ENCODE peak calls at places on chromosomes 3 and 15, in five cellular contexts. I, A, B, U and T are unnamed samples.
A peak's percentile ranks its signal among the peaks of the same experiment; 100 is the strongest.

GRCh38 chr15:70486451-70487379 is 276.6 kb downstream of the UACA start:
- DNase-seq in I (no peak), B (peak; percentile 69), U (no peak), A (peak; percentile 89), T (no peak)

GRCh38 chr15:70182858-70183695 is 85.4 kb upstream of the TLE3 start:
- DNase-seq in U (no peak), A (no peak), B (no peak), I (no peak), T (peak; percentile 52)

GRCh38 chr3:177396707-177397106 is 199.4 kb upstream of the TBL1XR1 start:
- DNase-seq in A (no peak), B (no peak), U (no peak), I (no peak), T (no peak)

GRCh38 chr3:78919021-78919755 is 848.6 kb downstream of the ROBO1 start:
- DNase-seq in B (peak; percentile 95), A (peak; percentile 98), I (no peak), U (no peak), T (no peak)

GRCh38 chr3:66021731-66022131 is 17.0 kb downstream of the MAGI1 start:
- DNase-seq in B (no peak), U (no peak), A (no peak), I (no peak), T (no peak)

GRCh38 chr3:11452988-11453847 is 181.0 kb downstream of the ATG7 start:
- DNase-seq in I (no peak), B (peak; percentile 84), A (peak; percentile 81), U (no peak), T (no peak)

GRCh38 chr15:85589873-85590272 is 204.9 kb downstream of the KLHL25 start:
- DNase-seq in U (no peak), I (no peak), B (peak; percentile 33), A (peak; percentile 79), T (no peak)

GRCh38 chr15:81411056-81411455 is 37.0 kb upstream of the TMC3 start:
- DNase-seq in U (no peak), I (no peak), A (no peak), B (no peak), T (peak; percentile 49)

GRCh38 chr3:123063034-123063433 is 3.8 kb upstream of the PDIA5 start:
- DNase-seq in U (no peak), B (no peak), I (no peak), A (no peak), T (no peak)

GRCh38 chr3:24352893-24353553 is 141.6 kb downstream of the THRB start:
- DNase-seq in U (no peak), A (no peak), I (no peak), B (no peak), T (no peak)

GRCh38 chr3:71393093-71393492 is 190.4 kb downstream of the FOXP1 start:
- DNase-seq in B (no peak), I (no peak), U (no peak), A (peak; percentile 23), T (no peak)

GRCh38 chr3:180680097-180680430 is 775 bp upstream of the CCDC39 start:
- DNase-seq in A (peak; percentile 18), B (no peak), I (no peak), U (no peak), T (peak; percentile 64)

GRCh38 chr3:126490619-126491018 is 14.9 kb upstream of the ZXDC start:
- DNase-seq in B (no peak), A (no peak), I (no peak), U (no peak), T (peak; percentile 58)

GRCh38 chr3:112778298-112779008 is 68.2 kb downstream of the CD200R1L start:
- DNase-seq in I (no peak), A (peak; percentile 90), U (no peak), B (peak; percentile 47), T (no peak)

GRCh38 chr3:30982676-30983075 is 88.2 kb upstream of the GADL1 start:
- DNase-seq in B (no peak), I (no peak), A (no peak), U (no peak), T (no peak)

GRCh38 chr3:159928692-159929091 is 59.9 kb upstream of the IL12A start:
- DNase-seq in A (peak; percentile 98), U (no peak), I (no peak), B (peak; percentile 96), T (no peak)

GRCh38 chr3:184380210-184380626 is 364 bp downstream of the CHRD start:
- DNase-seq in I (peak; percentile 79), A (no peak), U (no peak), B (peak; percentile 54), T (peak; percentile 71)

GRCh38 chr3:61876797-61877196 is 315.4 kb downstream of the PTPRG start:
- DNase-seq in A (peak; percentile 72), B (peak; percentile 14), I (no peak), U (no peak), T (no peak)

GRCh38 chr15:89494006-89494405 is 2.4 kb downstream of the RHCG start:
- DNase-seq in B (no peak), A (no peak), I (no peak), U (no peak), T (no peak)

GRCh38 chr3:51675201-51675611 is 4.2 kb downstream of the TEX264 start:
- DNase-seq in B (no peak), A (peak; percentile 60), U (no peak), I (no peak), T (no peak)

GRCh38 chr3:59277201-59277600 is 227.4 kb upstream of the CFAP20DC start:
- DNase-seq in A (no peak), B (no peak), U (no peak), I (no peak), T (no peak)

GRCh38 chr3:4401441-4401840 is 65.6 kb downstream of the SUMF1 start:
- DNase-seq in A (no peak), I (no peak), U (no peak), B (peak; percentile 67), T (no peak)

GRCh38 chr15:66780172-66780972 is 78.3 kb downstream of the SMAD6 start:
- DNase-seq in I (no peak), B (peak; percentile 84), A (peak; percentile 93), U (no peak), T (no peak)

GRCh38 chr3:126770096-126770495 is 66.1 kb downstream of the CHCHD6 start:
- DNase-seq in B (no peak), A (no peak), I (no peak), U (no peak), T (no peak)

GRCh38 chr3:72255736-72256559 is 471.0 kb upstream of the PROK2 start:
- DNase-seq in U (no peak), B (peak; percentile 40), I (no peak), A (no peak), T (no peak)

GRCh38 chr3:30873667-30874066 is 20.8 kb downstream of the GADL1 start:
- DNase-seq in I (no peak), U (no peak), B (no peak), A (peak; percentile 1), T (no peak)

GRCh38 chr3:58237238-58237939 is at the start of gene ABHD6:
- DNase-seq in A (peak; percentile 58), B (peak; percentile 79), I (peak; percentile 94), U (peak; percentile 84), T (peak; percentile 76)
- H4K91ac ChIP-seq in A (peak within 1 kb of the TSS; percentile 77), B (peak within 1 kb of the TSS; percentile 61), I (no peak within 1 kb of the TSS), U (no peak within 1 kb of the TSS), T (no peak within 1 kb of the TSS)

DNA sequence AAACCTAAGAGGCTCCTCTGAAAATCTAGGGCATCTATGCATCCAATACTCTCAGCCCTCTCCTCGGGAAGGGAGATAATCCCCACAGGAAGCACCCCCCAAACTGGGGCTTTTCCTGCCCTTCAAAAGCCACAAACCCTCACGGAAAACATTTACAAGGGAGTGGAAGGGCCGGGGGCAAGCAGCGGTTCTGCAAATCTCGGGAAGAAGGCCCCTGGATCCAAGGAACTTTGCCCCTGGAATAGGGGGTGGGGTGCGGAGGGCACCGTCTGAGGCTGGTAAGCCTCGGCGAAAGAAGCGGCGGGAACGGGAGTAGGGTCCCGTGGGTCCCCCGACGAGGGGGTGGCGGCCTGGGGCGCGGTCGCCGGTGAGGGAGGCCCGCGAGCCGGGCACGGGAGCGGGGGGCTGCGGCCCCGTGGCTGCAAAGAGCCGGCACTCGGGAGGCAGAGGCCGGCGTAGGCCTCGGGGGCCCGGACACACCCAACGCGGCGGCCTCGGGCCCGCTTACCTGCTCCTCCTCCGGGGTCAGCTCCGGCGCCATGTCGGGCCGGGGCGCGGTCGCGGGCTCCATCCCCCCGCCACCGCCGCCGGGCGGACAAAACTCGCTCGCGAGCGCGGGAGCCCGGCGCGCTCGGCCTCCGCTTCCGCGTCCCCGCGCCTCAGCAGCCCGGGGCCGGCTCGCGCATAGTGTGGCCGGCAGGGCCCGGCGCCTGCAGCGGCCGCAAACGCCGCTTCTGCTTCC is 738 bp downstream of the PTPN9 start:
- DNase-seq in I (peak; percentile 63), U (peak; percentile 27), B (no peak), A (no peak), T (peak; percentile 34)
- H2AK5ac ChIP-seq in I (no peak overlapping the region), U (peak overlapping the region; percentile 88), B (peak overlapping the region; percentile 82), A (peak overlapping the region; percentile 37), T (no peak overlapping the region)

GRCh38 chr15:75203017-75203907 is 1.6 kb downstream of the C15orf39 start:
- DNase-seq in A (peak; percentile 12), U (no peak), B (peak; percentile 53), I (peak; percentile 67), T (no peak)
- H4K91ac ChIP-seq in A (peak overlapping the region; percentile 80), U (no peak overlapping the region), B (peak overlapping the region; percentile 25), I (no peak overlapping the region), T (no peak overlapping the region)

GRCh38 chr15:40248006-40248783 is 9.3 kb downstream of the PAK6 start:
- DNase-seq in I (no peak), B (no peak), A (no peak), U (no peak), T (peak; percentile 23)

GRCh38 chr15:40250304-40250656 is 11.4 kb downstream of the PAK6 start:
- DNase-seq in B (no peak), I (no peak), A (no peak), U (no peak), T (no peak)

GRCh38 chr15:40250771-40251454 is 12.1 kb downstream of the PAK6 start:
- DNase-seq in I (no peak), U (no peak), B (no peak), A (no peak), T (no peak)

GRCh38 chr15:40251455-40252140 is 12.7 kb downstream of the PAK6 start:
- DNase-seq in I (no peak), U (no peak), B (no peak), A (no peak), T (no peak)

GRCh38 chr15:40249477-40250303 is 10.8 kb downstream of the PAK6 start:
- DNase-seq in B (peak; percentile 81), U (no peak), A (peak; percentile 37), I (no peak), T (no peak)
- H2AK5ac ChIP-seq in B (no peak overlapping the region), U (no peak overlapping the region), A (no peak overlapping the region), I (no peak overlapping the region), T (no peak overlapping the region)

GRCh38 chr15:26844901-26845300 is 22.0 kb upstream of the GABRA5 start:
- DNase-seq in U (no peak), A (no peak), I (no peak), B (no peak), T (no peak)

GRCh38 chr15:26841514-26841913 is 25.3 kb upstream of the GABRA5 start:
- DNase-seq in I (no peak), A (no peak), B (no peak), U (no peak), T (no peak)

GRCh38 chr15:26838742-26839460 is 28.0 kb upstream of the GABRA5 start:
- DNase-seq in I (peak; percentile 89), U (peak; percentile 21), A (no peak), B (no peak), T (peak; percentile 82)

GRCh38 chr15:26841941-26842340 is 24.9 kb upstream of the GABRA5 start:
- DNase-seq in U (no peak), A (no peak), B (no peak), I (no peak), T (no peak)

GRCh38 chr15:26842391-26842790 is 24.5 kb upstream of the GABRA5 start:
- DNase-seq in B (no peak), I (peak; percentile 63), U (no peak), A (no peak), T (no peak)
- H4K91ac ChIP-seq in B (no peak overlapping the region), I (no peak overlapping the region), U (no peak overlapping the region), A (no peak overlapping the region), T (no peak overlapping the region)

GRCh38 chr3:188053710-188054379 is 100.1 kb upstream of the LPP start:
- DNase-seq in I (no peak), U (no peak), B (no peak), A (no peak), T (no peak)
- H2AK5ac ChIP-seq in I (no peak overlapping the region), U (no peak overlapping the region), B (no peak overlapping the region), A (no peak overlapping the region), T (no peak overlapping the region)